ENCODE peak calls at places on chromosomes 11 and 22, in five cellular contexts. One of them, this sample, is unnamed.

GRCh38 chr22:50269573-50270301 is 443 bp downstream of the MAPK11 start:
- DNase-seq in IMR-90: peak; percentile 31
- DNase-seq in EH: peak; percentile 62
- DNase-seq in stimulated activated CD4-positive, alpha-beta T cell treated with anti-CD3 and anti-CD28 coated beads, TNF-alpha, amount 100 ng/mL, for 1 hour: no peak
- DNase-seq in left cardiac atrium: peak; percentile 76
- DNase-seq in this sample: peak; percentile 71

GRCh38 chr11:127931811-127932210 is 655.5 kb downstream of the ETS1 start:
- DNase-seq in stimulated activated CD4-positive, alpha-beta T cell treated with anti-CD3 and anti-CD28 coated beads, TNF-alpha, amount 100 ng/mL, for 1 hour: no peak
- DNase-seq in EH: no peak
- DNase-seq in IMR-90: no peak
- DNase-seq in left cardiac atrium: no peak
- DNase-seq in this sample: no peak

GRCh38 chr22:17774206-17774927 is at the start of gene BID:
- DNase-seq in left cardiac atrium: peak; percentile 71
- DNase-seq in stimulated activated CD4-positive, alpha-beta T cell treated with anti-CD3 and anti-CD28 coated beads, TNF-alpha, amount 100 ng/mL, for 1 hour: no peak
- DNase-seq in EH: peak; percentile 53
- DNase-seq in IMR-90: peak; percentile 17
- DNase-seq in this sample: peak; percentile 81

GRCh38 chr22:37823134-37823985 is at the start of gene GALR3:
- DNase-seq in IMR-90: no peak
- DNase-seq in stimulated activated CD4-positive, alpha-beta T cell treated with anti-CD3 and anti-CD28 coated beads, TNF-alpha, amount 100 ng/mL, for 1 hour: no peak
- DNase-seq in EH: no peak
- DNase-seq in left cardiac atrium: no peak
- DNase-seq in this sample: no peak

GRCh38 chr11:114317738-114318137 is 21.5 kb downstream of the NNMT start:
- DNase-seq in left cardiac atrium: peak; percentile 59
- DNase-seq in IMR-90: peak; percentile 67
- DNase-seq in EH: peak; percentile 67
- DNase-seq in stimulated activated CD4-positive, alpha-beta T cell treated with anti-CD3 and anti-CD28 coated beads, TNF-alpha, amount 100 ng/mL, for 1 hour: no peak
- DNase-seq in this sample: peak; percentile 54

GRCh38 chr11:119585038-119585666 is 143.8 kb downstream of the NECTIN1 start:
- DNase-seq in EH: no peak
- DNase-seq in IMR-90: no peak
- DNase-seq in left cardiac atrium: no peak
- DNase-seq in stimulated activated CD4-positive, alpha-beta T cell treated with anti-CD3 and anti-CD28 coated beads, TNF-alpha, amount 100 ng/mL, for 1 hour: no peak
- DNase-seq in this sample: no peak

GRCh38 chr11:119367661-119368120 is 13.8 kb downstream of the USP2 start:
- DNase-seq in stimulated activated CD4-positive, alpha-beta T cell treated with anti-CD3 and anti-CD28 coated beads, TNF-alpha, amount 100 ng/mL, for 1 hour: no peak
- DNase-seq in left cardiac atrium: no peak
- DNase-seq in IMR-90: no peak
- DNase-seq in EH: no peak
- DNase-seq in this sample: no peak

GRCh38 chr11:125583496-125583895 is 9.2 kb upstream of the STT3A start:
- DNase-seq in IMR-90: no peak
- DNase-seq in stimulated activated CD4-positive, alpha-beta T cell treated with anti-CD3 and anti-CD28 coated beads, TNF-alpha, amount 100 ng/mL, for 1 hour: no peak
- DNase-seq in left cardiac atrium: no peak
- DNase-seq in EH: no peak
- DNase-seq in this sample: no peak

GRCh38 chr11:69691449-69691848 is 12.4 kb downstream of the FGF19 start:
- DNase-seq in left cardiac atrium: no peak
- DNase-seq in EH: peak; percentile 52
- DNase-seq in stimulated activated CD4-positive, alpha-beta T cell treated with anti-CD3 and anti-CD28 coated beads, TNF-alpha, amount 100 ng/mL, for 1 hour: no peak
- DNase-seq in IMR-90: peak; percentile 53
- DNase-seq in this sample: no peak

GRCh38 chr11:128394436-128395089 is 192.8 kb downstream of the ETS1 start:
- DNase-seq in left cardiac atrium: peak; percentile 62
- DNase-seq in IMR-90: peak; percentile 38
- DNase-seq in stimulated activated CD4-positive, alpha-beta T cell treated with anti-CD3 and anti-CD28 coated beads, TNF-alpha, amount 100 ng/mL, for 1 hour: no peak
- DNase-seq in EH: peak; percentile 64
- DNase-seq in this sample: no peak

GRCh38 chr22:24413271-24413670 is 14.1 kb upstream of the ADORA2A start:
- DNase-seq in stimulated activated CD4-positive, alpha-beta T cell treated with anti-CD3 and anti-CD28 coated beads, TNF-alpha, amount 100 ng/mL, for 1 hour: no peak
- DNase-seq in EH: no peak
- DNase-seq in IMR-90: no peak
- DNase-seq in left cardiac atrium: no peak
- DNase-seq in this sample: no peak

GRCh38 chr11:64084146-64084961 is 48.6 kb downstream of the FLRT1 start:
- DNase-seq in EH: no peak
- DNase-seq in IMR-90: no peak
- DNase-seq in left cardiac atrium: no peak
- DNase-seq in stimulated activated CD4-positive, alpha-beta T cell treated with anti-CD3 and anti-CD28 coated beads, TNF-alpha, amount 100 ng/mL, for 1 hour: no peak
- DNase-seq in this sample: no peak

GRCh38 chr11:57649826-57650738 is at the start of gene YPEL4:
- DNase-seq in stimulated activated CD4-positive, alpha-beta T cell treated with anti-CD3 and anti-CD28 coated beads, TNF-alpha, amount 100 ng/mL, for 1 hour: peak; percentile 33
- DNase-seq in left cardiac atrium: peak; percentile 61
- DNase-seq in IMR-90: peak; percentile 83
- DNase-seq in EH: peak; percentile 88
- DNase-seq in this sample: no peak

GRCh38 chr11:111975076-111975806 is 38.1 kb downstream of the DIXDC1 start:
- DNase-seq in IMR-90: no peak
- DNase-seq in stimulated activated CD4-positive, alpha-beta T cell treated with anti-CD3 and anti-CD28 coated beads, TNF-alpha, amount 100 ng/mL, for 1 hour: no peak
- DNase-seq in EH: peak; percentile 9
- DNase-seq in left cardiac atrium: no peak
- DNase-seq in this sample: peak; percentile 46

GRCh38 chr11:119625206-119625988 is 103.6 kb downstream of the NECTIN1 start:
- DNase-seq in left cardiac atrium: no peak
- DNase-seq in IMR-90: no peak
- DNase-seq in stimulated activated CD4-positive, alpha-beta T cell treated with anti-CD3 and anti-CD28 coated beads, TNF-alpha, amount 100 ng/mL, for 1 hour: no peak
- DNase-seq in EH: no peak
- DNase-seq in this sample: no peak